ENCODE peak calls at places on chromosomes 1 and 21, in nine cellular contexts. W is lung, Y is thyroid gland, C is progenitor cell of endocrine pancreas, J is neural crest cell, H is HFFc6, X is Peyer's patch, Q is cardiac fibroblast, G is neural progenitor cell. D is an unnamed sample.

GRCh38 chr1:153866045-153866850 is 56.5 kb downstream of the GATAD2B start:
- DNase-seq in W (no peak), Y (no peak), C (no peak), J (no peak), H (peak), X (no peak), Q (peak), G (no peak), D (no peak)

GRCh38 chr21:45632897-45633260 is 10.6 kb upstream of the PCBP3 start:
- DNase-seq in W (no peak), Y (no peak), C (no peak), J (no peak), H (no peak), X (no peak), Q (no peak), G (no peak), D (no peak)

GRCh38 chr1:162660598-162660997 is 28.3 kb downstream of the DDR2 start:
- DNase-seq in W (no peak), Y (no peak), C (no peak), J (no peak), H (peak), X (no peak), Q (no peak), G (no peak), D (no peak)

GRCh38 chr1:166975361-166976129 is at the start of gene ILDR2:
- DNase-seq in W (peak), Y (peak), C (peak), J (peak), H (no peak), X (peak), Q (peak), G (peak), D (peak)

GRCh38 chr1:118991448-118991847 is 3.3 kb upstream of the TBX15 start:
- DNase-seq in W (no peak), Y (no peak), C (no peak), J (no peak), H (no peak), X (no peak), Q (no peak), G (no peak), D (no peak)

GRCh38 chr21:42414928-42415769 is 11.4 kb downstream of the UBASH3A start:
- DNase-seq in W (no peak), Y (no peak), C (no peak), J (no peak), H (no peak), X (no peak), Q (peak), G (no peak), D (peak)

GRCh38 chr1:114522264-114522575 is 11.2 kb upstream of the TRIM33 start:
- DNase-seq in W (no peak), Y (no peak), C (no peak), J (no peak), H (no peak), X (no peak), Q (no peak), G (no peak), D (no peak)

GRCh38 chr1:182795563-182796228 is 6.1 kb downstream of the NPL start:
- DNase-seq in W (no peak), Y (no peak), C (no peak), J (no peak), H (no peak), X (no peak), Q (peak), G (no peak), D (no peak)

GRCh38 chr1:153345187-153346066 is 3.2 kb downstream of the PGLYRP4 start:
- DNase-seq in W (no peak), Y (no peak), C (peak), J (no peak), H (no peak), X (no peak), Q (no peak), G (no peak), D (no peak)

GRCh38 chr1:88404582-88404981 is 279.5 kb upstream of the PKN2 start:
- DNase-seq in W (no peak), Y (no peak), C (no peak), J (no peak), H (no peak), X (no peak), Q (no peak), G (no peak), D (no peak)

GRCh38 chr1:21624577-21625389 is 44.4 kb downstream of the RAP1GAP start:
- DNase-seq in W (no peak), Y (peak), C (no peak), J (no peak), H (no peak), X (no peak), Q (no peak), G (no peak), D (no peak)

GRCh38 chr1:71786218-71786617 is 496.1 kb downstream of the NEGR1 start:
- DNase-seq in W (no peak), Y (no peak), C (no peak), J (no peak), H (no peak), X (no peak), Q (no peak), G (no peak), D (no peak)

GRCh38 chr1:56098956-56099355 is 480.4 kb downstream of the PLPP3 start:
- DNase-seq in W (no peak), Y (no peak), C (no peak), J (no peak), H (no peak), X (no peak), Q (peak), G (no peak), D (no peak)

GRCh38 chr1:235246022-235246948 is 81.7 kb downstream of the ARID4B start:
- DNase-seq in W (no peak), Y (no peak), C (no peak), J (no peak), H (peak), X (no peak), Q (peak), G (no peak), D (no peak)

GRCh38 chr1:219505886-219506285 is 107.0 kb downstream of the ZC3H11B start:
- DNase-seq in W (no peak), Y (no peak), C (no peak), J (no peak), H (no peak), X (no peak), Q (no peak), G (no peak), D (no peak)

GRCh38 chr1:153035211-153035610 is 4.2 kb downstream of the SPRR1B start:
- DNase-seq in W (no peak), Y (no peak), C (no peak), J (no peak), H (no peak), X (no peak), Q (no peak), G (no peak), D (no peak)

GRCh38 chr21:44263768-44264167 is 2.1 kb upstream of the DNMT3L start:
- DNase-seq in W (no peak), Y (no peak), C (no peak), J (no peak), H (no peak), X (no peak), Q (no peak), G (peak), D (no peak)

GRCh38 chr1:156276966-156277381 is 5.7 kb downstream of the SMG5 start:
- DNase-seq in W (peak), Y (no peak), C (no peak), J (no peak), H (no peak), X (no peak), Q (peak), G (no peak), D (no peak)

GRCh38 chr1:172287207-172287606 is 133.3 kb upstream of the C1orf105 start:
- DNase-seq in W (peak), Y (peak), C (no peak), J (no peak), H (peak), X (no peak), Q (peak), G (no peak), D (peak)

GRCh38 chr1:72431810-72432209 is 149.5 kb upstream of the NEGR1 start:
- DNase-seq in W (no peak), Y (no peak), C (no peak), J (no peak), H (no peak), X (no peak), Q (peak), G (no peak), D (no peak)

GRCh38 chr1:201496296-201496690 is 10.6 kb downstream of the CSRP1 start:
- DNase-seq in W (no peak), Y (no peak), C (no peak), J (no peak), H (no peak), X (no peak), Q (no peak), G (no peak), D (no peak)

GRCh38 chr1:26863677-26864060 is 720 bp downstream of the SFN start:
- DNase-seq in W (no peak), Y (no peak), C (no peak), J (no peak), H (no peak), X (peak), Q (no peak), G (no peak), D (no peak)

GRCh38 chr1:26864610-26865480 is 1.9 kb downstream of the SFN start:
- DNase-seq in W (peak), Y (peak), C (peak), J (peak), H (peak), X (peak), Q (peak), G (peak), D (peak)

GRCh38 chr1:26861286-26861701 is 1.7 kb upstream of the SFN start:
- DNase-seq in W (no peak), Y (no peak), C (no peak), J (no peak), H (peak), X (no peak), Q (peak), G (peak), D (no peak)

GRCh38 chr1:26861889-26862371 is 1.0 kb upstream of the SFN start:
- DNase-seq in W (peak), Y (no peak), C (no peak), J (no peak), H (no peak), X (no peak), Q (peak), G (no peak), D (no peak)

DNA sequence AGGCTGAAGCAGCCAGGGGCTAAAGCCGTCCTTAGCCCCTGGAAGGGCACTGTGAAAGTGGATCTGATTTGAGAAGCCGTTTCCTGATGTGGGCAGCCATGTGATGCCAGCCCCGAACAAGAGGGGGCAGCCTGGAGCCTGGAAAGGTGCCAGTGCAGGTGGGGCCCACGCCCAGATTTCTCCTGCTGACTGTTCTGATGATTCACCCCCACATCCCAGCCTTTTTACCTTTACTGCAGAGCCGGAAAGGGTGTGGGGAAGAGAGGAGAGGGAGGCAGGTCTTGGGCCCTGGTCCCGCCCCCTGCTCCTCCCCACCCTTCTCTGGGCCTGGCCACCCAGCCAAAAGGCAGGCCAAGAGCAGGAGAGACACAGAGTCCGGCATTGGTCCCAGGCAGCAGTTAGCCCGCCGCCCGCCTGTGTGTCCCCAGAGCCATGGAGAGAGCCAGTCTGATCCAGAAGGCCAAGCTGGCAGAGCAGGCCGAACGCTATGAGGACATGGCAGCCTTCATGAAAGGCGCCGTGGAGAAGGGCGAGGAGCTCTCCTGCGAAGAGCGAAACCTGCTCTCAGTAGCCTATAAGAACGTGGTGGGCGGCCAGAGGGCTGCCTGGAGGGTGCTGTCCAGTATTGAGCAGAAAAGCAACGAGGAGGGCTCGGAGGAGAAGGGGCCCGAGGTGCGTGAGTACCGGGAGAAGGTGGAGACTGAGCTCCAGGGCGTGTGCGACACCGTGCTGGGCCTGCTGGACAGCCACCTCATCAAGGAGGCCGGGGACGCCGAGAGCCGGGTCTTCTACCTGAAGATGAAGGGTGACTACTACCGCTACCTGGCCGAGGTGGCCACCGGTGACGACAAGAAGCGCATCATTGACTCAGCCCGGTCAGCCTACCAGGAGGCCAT is at the start of gene SFN:
- DNase-seq in W (peak), Y (peak), C (no peak), J (no peak), H (no peak), X (peak), Q (no peak), G (peak), D (peak)
- TF ChIP-seq CTCF in W (no peak), Y (no peak), C (peak), J (peak), H (peak), X (no peak), Q (peak), G (peak), D (peak)

DNA sequence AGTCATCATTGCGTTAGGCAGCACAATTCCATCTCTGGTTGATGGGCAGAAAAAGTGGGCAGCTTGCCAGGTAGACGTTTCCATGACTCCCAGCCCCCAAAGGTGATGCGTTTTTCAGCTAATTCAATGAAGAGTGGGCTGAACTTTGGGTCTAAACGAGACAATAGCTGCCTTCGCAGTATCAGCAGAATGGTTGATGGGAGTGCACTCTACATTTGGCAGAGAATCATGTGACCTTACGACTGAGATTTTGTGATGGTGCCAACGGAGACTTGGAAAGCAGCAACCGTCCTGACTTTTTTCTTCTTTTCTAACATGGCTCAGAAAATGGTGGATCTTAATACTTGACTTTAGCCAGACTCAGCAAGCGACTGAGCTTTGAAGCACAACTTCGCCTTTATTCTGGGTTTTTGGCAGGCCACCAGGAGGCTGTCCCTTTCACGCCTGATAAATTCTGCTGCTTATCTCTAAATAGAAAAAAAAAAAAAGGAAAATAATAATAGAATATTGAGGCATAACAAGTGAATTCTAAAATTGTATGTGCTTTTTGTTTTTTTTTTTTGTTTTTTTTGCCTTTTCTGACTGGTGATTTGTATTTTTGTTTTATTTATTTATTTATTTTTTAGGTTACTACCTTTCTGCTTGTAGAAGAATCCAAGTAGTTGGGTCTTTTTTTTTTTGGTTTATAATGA is 804.8 kb downstream of the USP25 start:
- DNase-seq in W (peak), Y (peak), C (no peak), J (no peak), H (peak), X (no peak), Q (peak), G (no peak), D (no peak)
- TF ChIP-seq CTCF in W (no peak), Y (no peak), C (no peak), J (no peak), H (no peak), X (no peak), Q (no peak), G (no peak), D (no peak)

GRCh38 chr1:207056673-207057072 is 3.6 kb downstream of the PFKFB2 start:
- DNase-seq in W (no peak), Y (no peak), C (no peak), J (no peak), H (no peak), X (peak), Q (no peak), G (no peak), D (no peak)

GRCh38 chr1:207059881-207060280 is 6.8 kb downstream of the PFKFB2 start:
- DNase-seq in W (no peak), Y (peak), C (no peak), J (no peak), H (no peak), X (no peak), Q (no peak), G (no peak), D (no peak)

GRCh38 chr1:207060596-207060995 is 7.5 kb downstream of the PFKFB2 start:
- DNase-seq in W (no peak), Y (no peak), C (no peak), J (no peak), H (no peak), X (no peak), Q (no peak), G (no peak), D (no peak)

GRCh38 chr1:207058252-207058651 is 5.2 kb downstream of the PFKFB2 start:
- DNase-seq in W (no peak), Y (no peak), C (no peak), J (no peak), H (no peak), X (no peak), Q (no peak), G (no peak), D (no peak)

GRCh38 chr1:207058878-207059867 is 6.1 kb downstream of the PFKFB2 start:
- DNase-seq in W (no peak), Y (peak), C (no peak), J (no peak), H (no peak), X (no peak), Q (no peak), G (peak), D (no peak)
- TF ChIP-seq CTCF in W (no peak), Y (no peak), C (peak), J (peak), H (peak), X (no peak), Q (no peak), G (peak), D (no peak)

GRCh38 chr1:155261401-155261887 is 716 bp downstream of the SCAMP3 start:
- DNase-seq in W (no peak), Y (no peak), C (no peak), J (no peak), H (no peak), X (no peak), Q (no peak), G (no peak), D (no peak)
- TF ChIP-seq CTCF in W (no peak), Y (no peak), C (peak), J (peak), H (peak), X (no peak), Q (no peak), G (peak), D (no peak)

DNA sequence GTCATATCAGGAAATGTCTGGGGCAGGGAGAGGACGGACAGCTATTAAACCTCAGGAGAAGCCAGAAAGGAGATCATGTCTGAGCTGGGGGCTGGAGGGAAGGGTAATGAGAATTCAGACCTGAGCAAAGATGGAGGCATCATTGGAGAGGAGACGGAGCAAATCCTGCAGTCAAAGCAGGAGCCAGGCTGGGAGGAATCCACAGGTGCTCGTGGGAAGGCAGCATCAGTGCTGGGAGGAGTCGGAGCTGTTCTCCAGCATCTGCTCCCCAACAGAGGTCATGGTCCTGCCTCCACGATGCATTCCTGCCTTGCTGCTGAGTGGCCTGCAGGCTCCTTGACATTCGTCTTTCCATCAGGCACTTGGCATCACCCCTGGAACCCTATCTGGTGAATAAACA is 148.3 kb upstream of the RAB4A start:
- DNase-seq in W (no peak), Y (no peak), C (no peak), J (no peak), H (no peak), X (no peak), Q (no peak), G (no peak), D (no peak)
- TF ChIP-seq CTCF in W (no peak), Y (no peak), C (no peak), J (no peak), H (no peak), X (no peak), Q (no peak), G (no peak), D (no peak)

GRCh38 chr1:239868117-239868516 is 223.6 kb upstream of the FMN2 start:
- DNase-seq in W (no peak), Y (no peak), C (no peak), J (no peak), H (no peak), X (no peak), Q (no peak), G (peak), D (no peak)
- TF ChIP-seq CTCF in W (no peak), Y (no peak), C (no peak), J (no peak), H (no peak), X (no peak), Q (no peak), G (no peak), D (no peak)

GRCh38 chr1:14824314-14824915 is 225.9 kb downstream of the KAZN start:
- DNase-seq in W (no peak), Y (no peak), C (no peak), J (no peak), H (no peak), X (no peak), Q (no peak), G (no peak), D (no peak)

GRCh38 chr1:14826731-14827326 is 228.3 kb downstream of the KAZN start:
- DNase-seq in W (no peak), Y (no peak), C (no peak), J (no peak), H (no peak), X (no peak), Q (no peak), G (no peak), D (no peak)

GRCh38 chr1:14827870-14828269 is 229.4 kb downstream of the KAZN start:
- DNase-seq in W (no peak), Y (no peak), C (no peak), J (no peak), H (no peak), X (no peak), Q (no peak), G (no peak), D (no peak)

GRCh38 chr1:14825396-14825795 is 226.9 kb downstream of the KAZN start:
- DNase-seq in W (no peak), Y (no peak), C (no peak), J (no peak), H (no peak), X (no peak), Q (no peak), G (no peak), D (no peak)

GRCh38 chr1:14826172-14826636 is 227.7 kb downstream of the KAZN start:
- DNase-seq in W (no peak), Y (no peak), C (no peak), J (no peak), H (peak), X (no peak), Q (peak), G (no peak), D (no peak)
- TF ChIP-seq CTCF in W (no peak), Y (no peak), C (no peak), J (no peak), H (peak), X (no peak), Q (no peak), G (no peak), D (no peak)

GRCh38 chr1:101652476-101652875 is 344.2 kb downstream of the OLFM3 start:
- DNase-seq in W (no peak), Y (no peak), C (no peak), J (no peak), H (no peak), X (no peak), Q (no peak), G (peak), D (no peak)

DNA sequence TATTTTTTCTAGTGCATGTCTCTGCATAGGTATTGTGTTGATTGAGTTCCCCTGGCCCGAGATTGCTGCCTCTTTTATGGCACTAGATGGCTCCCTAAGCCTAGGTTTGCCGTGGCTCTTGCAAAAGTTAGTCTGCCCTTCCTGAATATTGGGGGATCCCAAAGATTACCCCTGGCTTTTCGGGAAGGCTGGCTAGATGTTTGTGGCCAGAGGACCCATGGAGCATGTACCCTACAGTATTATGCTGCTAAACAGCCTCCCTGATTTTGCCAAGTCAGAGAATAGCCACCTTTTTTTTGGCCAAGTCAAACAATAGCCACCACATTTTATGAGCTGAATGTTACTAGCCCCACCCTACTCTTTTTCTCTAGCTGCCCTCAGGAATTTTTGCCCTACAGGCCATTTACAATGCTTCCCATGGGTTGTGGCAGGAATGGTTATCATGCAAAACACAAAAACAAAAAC is 343.2 kb downstream of the OLFM3 start:
- DNase-seq in W (no peak), Y (no peak), C (no peak), J (no peak), H (no peak), X (no peak), Q (peak), G (peak), D (no peak)
- TF ChIP-seq CTCF in W (no peak), Y (no peak), C (peak), J (peak), H (no peak), X (no peak), Q (peak), G (peak), D (peak)

D was measured in RWPE1.